ENCODE peak calls at places on chromosomes 5 and 9, in seven cellular contexts. R is HFFc6; O is amygdala; X is skeletal muscle cell; W is activated CD4-positive, CD25-positive, alpha-beta regulatory T cell; K is M059J; I is KG1. L is an unnamed sample.

GRCh38 chr9:129895376-129896268 is 60.4 kb downstream of the USP20 start:
- DNase-seq in I (no peak), R (no peak), O (no peak), X (no peak), K (no peak), W (no peak), L (no peak)

GRCh38 chr9:37909326-37909725 is 5.4 kb upstream of the SLC25A51 start:
- DNase-seq in O (no peak), X (no peak), K (no peak), W (no peak), R (no peak), I (no peak), L (no peak)

GRCh38 chr9:6214451-6214850 is 1.2 kb upstream of the IL33 start:
- DNase-seq in O (no peak), W (no peak), I (no peak), R (peak; percentile 13), X (peak; percentile 42), K (peak; percentile 51), L (no peak)

GRCh38 chr9:38226491-38226951 is 157.5 kb upstream of the SHB start:
- DNase-seq in O (no peak), W (no peak), X (no peak), R (no peak), K (peak; percentile 68), I (no peak), L (no peak)

GRCh38 chr5:88829053-88829452 is 53.9 kb downstream of the MEF2C start:
- DNase-seq in R (no peak), I (no peak), K (peak; percentile 3), O (no peak), W (no peak), X (no peak), L (no peak)

GRCh38 chr9:138098908-138099791 is 221.6 kb downstream of the CACNA1B start:
- DNase-seq in O (no peak), R (no peak), I (no peak), X (no peak), K (no peak), W (no peak), L (no peak)

GRCh38 chr5:169744336-169744735 is 107.3 kb downstream of the DOCK2 start:
- DNase-seq in R (no peak), K (peak; percentile 66), I (no peak), O (no peak), W (no peak), X (no peak), L (no peak)

GRCh38 chr9:72365525-72366256 is 683 bp upstream of the ZFAND5 start:
- DNase-seq in O (peak; percentile 91), W (no peak), K (peak; percentile 86), R (peak; percentile 77), I (peak; percentile 82), X (peak; percentile 88), L (peak; percentile 91)

GRCh38 chr5:135223404-135223803 is 175.6 kb downstream of the MACROH2A1 start:
- DNase-seq in X (no peak), I (no peak), W (no peak), O (no peak), R (no peak), K (no peak), L (no peak)

GRCh38 chr9:127720031-127720864 is 4.4 kb downstream of the TTC16 start:
- DNase-seq in X (no peak), R (no peak), I (no peak), W (no peak), K (no peak), O (no peak), L (no peak)

L was measured in anterior cingulate cortex.